ENCODE peak calls at places on chromosomes 13 and 19, in six cellular contexts. H is dermis blood vessel endothelial cell; M is cardiac fibroblast; D is EH; G is foreskin melanocyte; U is CD4-positive, CD25-positive, alpha-beta regulatory T cell. L is an unnamed sample.

GRCh38 chr13:113610266-113610665 is 25.7 kb downstream of the TFDP1 start:
- DNase-seq in H (no peak), D (no peak), U (no peak), M (no peak), G (no peak), L (no peak)

GRCh38 chr13:36217456-36217855 is 3.1 kb upstream of the SOHLH2 start:
- DNase-seq in U (no peak), D (no peak), G (no peak), H (no peak), M (no peak), L (no peak)

GRCh38 chr13:75505327-75505726 is 23.4 kb upstream of the TBC1D4 start:
- DNase-seq in H (peak), G (no peak), D (no peak), M (no peak), U (no peak), L (no peak)

GRCh38 chr19:369876-370275 is 25.3 kb upstream of the MIER2 start:
- DNase-seq in H (no peak), U (no peak), G (no peak), D (no peak), M (no peak), L (peak)

GRCh38 chr13:61107989-61108388 is 307.7 kb downstream of the PCDH20 start:
- DNase-seq in U (no peak), D (no peak), H (no peak), G (no peak), M (no peak), L (no peak)

GRCh38 chr13:28129911-28130693 is 8.2 kb upstream of the PAN3 start:
- DNase-seq in D (no peak), U (no peak), H (no peak), M (peak), G (no peak), L (no peak)

GRCh38 chr19:56348289-56348877 is 33.7 kb upstream of the ZSCAN5A start:
- DNase-seq in D (peak), H (peak), G (no peak), M (peak), U (peak), L (no peak)

GRCh38 chr13:27283906-27284523 is 13.4 kb downstream of the RASL11A start:
- DNase-seq in U (peak), M (peak), H (peak), D (peak), G (no peak), L (no peak)

GRCh38 chr19:18504886-18505610 is 16.8 kb downstream of the ELL start:
- DNase-seq in G (no peak), M (no peak), D (no peak), U (no peak), H (no peak), L (no peak)

GRCh38 chr19:17725422-17726078 is 6.3 kb downstream of the MAP1S start:
- DNase-seq in H (no peak), D (no peak), U (no peak), G (no peak), M (no peak), L (no peak)

GRCh38 chr13:94759120-94759728 is 46.9 kb upstream of the SOX21 start:
- DNase-seq in D (no peak), H (no peak), M (no peak), U (no peak), G (no peak), L (no peak)

GRCh38 chr13:25973085-25973484 is 78.7 kb downstream of the SHISA2 start:
- DNase-seq in G (no peak), H (no peak), M (no peak), D (no peak), U (no peak), L (no peak)

GRCh38 chr13:44790289-44790688 is 199.0 kb downstream of the NUFIP1 start:
- DNase-seq in G (no peak), M (no peak), D (no peak), H (no peak), U (no peak), L (no peak)

GRCh38 chr13:112783946-112784500 is 94.2 kb downstream of the ATP11A start:
- DNase-seq in G (no peak), M (no peak), D (no peak), U (no peak), H (no peak), L (no peak)

GRCh38 chr13:99959538-99960230 is 11.9 kb downstream of the ZIC5 start:
- DNase-seq in D (no peak), G (no peak), U (peak), M (no peak), H (no peak), L (peak)

GRCh38 chr19:33310606-33311325 is 8.4 kb upstream of the CEBPA start:
- DNase-seq in M (no peak), G (no peak), U (no peak), D (no peak), H (no peak), L (no peak)

GRCh38 chr13:36712785-36713184 is 39.0 kb downstream of the SERTM1 start:
- DNase-seq in G (no peak), H (no peak), D (peak), U (no peak), M (peak), L (no peak)